ENCODE peak calls at places on chromosomes 12 and 14, in four cellular contexts. K, R, Y and E are unnamed samples.

GRCh38 chr12:25788707-25789106 is 169.8 kb upstream of the RASSF8 start:
- DNase-seq in R (no peak), Y (no peak), K (no peak), E (no peak)

GRCh38 chr12:57765003-57765697 is 1.7 kb downstream of the CYP27B1 start:
- DNase-seq in Y (peak), R (peak), K (peak), E (peak)

GRCh38 chr12:104938371-104938770 is 19.7 kb downstream of the SLC41A2 start:
- DNase-seq in R (no peak), K (no peak), Y (no peak), E (no peak)

GRCh38 chr12:15044461-15044860 is 71.6 kb downstream of the PDE6H start:
- DNase-seq in R (no peak), K (no peak), Y (no peak), E (no peak)

GRCh38 chr12:5487971-5488955 is 56.4 kb downstream of the NTF3 start:
- DNase-seq in Y (no peak), R (no peak), K (no peak), E (no peak)

GRCh38 chr14:55249423-55249822 is 21.8 kb upstream of the FBXO34 start:
- DNase-seq in K (no peak), R (no peak), Y (peak), E (no peak)

GRCh38 chr14:99187858-99188257 is 84.1 kb downstream of the BCL11B start:
- DNase-seq in Y (no peak), R (no peak), K (no peak), E (no peak)

GRCh38 chr14:35215110-35215872 is 76.9 kb upstream of the PSMA6 start:
- DNase-seq in R (no peak), Y (peak), K (peak), E (peak)

GRCh38 chr12:3928538-3929220 is 55.5 kb upstream of the PARP11 start:
- DNase-seq in K (no peak), R (no peak), Y (no peak), E (no peak)

GRCh38 chr14:88128811-88129210 is 123.9 kb downstream of the GPR65 start:
- DNase-seq in K (no peak), R (no peak), Y (no peak), E (no peak)

GRCh38 chr14:50736932-50737419 is 68.9 kb upstream of the SAV1 start:
- DNase-seq in K (no peak), Y (no peak), R (no peak), E (no peak)

GRCh38 chr12:84136862-84137367 is 775.7 kb downstream of the SLC6A15 start:
- DNase-seq in K (no peak), Y (peak), R (no peak), E (peak)

GRCh38 chr14:68922201-68922613 is 56.9 kb downstream of the ACTN1 start:
- DNase-seq in Y (no peak), K (no peak), R (no peak), E (no peak)

GRCh38 chr12:80068173-80068572 is 31.2 kb upstream of the OTOGL start:
- DNase-seq in R (peak), Y (no peak), K (peak), E (no peak)

GRCh38 chr14:69818760-69819191 is 21.7 kb upstream of the SLC10A1 start:
- DNase-seq in R (peak), Y (peak), K (peak), E (peak)

GRCh38 chr14:55913324-55914035 is 204.7 kb upstream of the PELI2 start:
- DNase-seq in R (no peak), Y (no peak), K (no peak), E (no peak)

GRCh38 chr14:94098359-94098758 is 12.2 kb upstream of the IFI27 start:
- DNase-seq in K (no peak), Y (no peak), R (no peak), E (no peak)

GRCh38 chr12:54853933-54854538 is at the start of gene MUCL1:
- DNase-seq in R (peak), K (peak), Y (peak), E (peak)